ENCODE peak calls at places on chromosomes 1 and 21, in four cellular contexts. S is GM12878, V is HepG2, W is H1. C is an unnamed sample.

GRCh38 chr1:55262822-55263221 is 47.7 kb upstream of the USP24 start:
- DNase-seq in S (no peak), V (no peak), W (no peak), C (no peak)

GRCh38 chr1:231494439-231495110 is 33.9 kb upstream of the TSNAX start:
- DNase-seq in S (no peak), V (no peak), W (no peak), C (no peak)

GRCh38 chr1:178434899-178435298 is 61.9 kb downstream of the CLEC20A start:
- DNase-seq in S (no peak), V (no peak), W (no peak), C (no peak)

GRCh38 chr1:110067957-110068645 is 2.4 kb downstream of the ALX3 start:
- DNase-seq in S (no peak), V (no peak), W (peak; percentile 79), C (no peak)

GRCh38 chr1:61273167-61273705 is 190.9 kb downstream of the NFIA start:
- DNase-seq in S (no peak), V (no peak), W (no peak), C (no peak)

GRCh38 chr1:29687166-29687565 is 450.8 kb downstream of the PTPRU start:
- DNase-seq in S (no peak), V (no peak), W (no peak), C (no peak)

GRCh38 chr1:151145158-151146071 is 1.0 kb downstream of the SEMA6C start:
- DNase-seq in S (no peak), V (no peak), W (peak; percentile 77), C (no peak)

GRCh38 chr1:23246274-23246673 is 29.0 kb upstream of the HTR1D start:
- DNase-seq in S (no peak), V (no peak), W (no peak), C (no peak)

GRCh38 chr1:46456411-46456963 is 33.1 kb upstream of the DMBX1 start:
- DNase-seq in S (no peak), V (no peak), W (no peak), C (no peak)

GRCh38 chr1:166165661-166166399 is 971 bp downstream of the FAM78B start:
- DNase-seq in S (no peak), V (no peak), W (peak; percentile 66), C (no peak)

GRCh38 chr1:36522461-36523229 is 39.9 kb upstream of the CSF3R start:
- DNase-seq in S (no peak), V (no peak), W (no peak), C (no peak)

GRCh38 chr1:43302226-43302625 is 1.4 kb downstream of the TIE1 start:
- DNase-seq in S (no peak), V (no peak), W (no peak), C (no peak)

GRCh38 chr1:224503161-224504118 is 68.8 kb upstream of the WDR26 start:
- DNase-seq in S (peak; percentile 51), V (peak; percentile 38), W (peak; percentile 82), C (no peak)

DNA sequence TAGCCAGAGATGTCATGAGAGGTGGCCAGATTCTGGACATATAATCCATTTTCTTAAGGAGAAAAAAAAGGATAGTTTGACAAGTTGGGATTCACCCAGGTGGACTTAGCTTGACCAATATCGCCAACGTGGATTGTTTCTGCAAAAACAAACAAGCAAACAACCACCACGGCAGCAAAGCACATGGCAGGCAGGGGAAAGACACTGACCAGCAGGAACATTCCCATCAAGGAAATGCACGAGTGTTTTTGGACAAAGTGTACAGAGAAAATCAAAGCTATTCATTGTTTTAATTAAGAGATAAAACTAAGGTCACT is 9.1 kb upstream of the PLA2G2C start:
- DNase-seq in S (no peak), V (no peak), W (no peak), C (no peak)
- TF ChIP-seq SIN3A in S (no peak), V (no peak), W (no peak), C (no peak)

GRCh38 chr1:16425125-16426025 is 11.8 kb downstream of the SPATA21 start:
- DNase-seq in S (no peak), V (peak; percentile 31), W (no peak), C (no peak)

GRCh38 chr1:16421201-16421600 is 16.0 kb downstream of the SPATA21 start:
- DNase-seq in S (no peak), V (no peak), W (no peak), C (no peak)

GRCh38 chr1:16418823-16419425 is 18.3 kb downstream of the SPATA21 start:
- DNase-seq in S (no peak), V (no peak), W (no peak), C (no peak)

GRCh38 chr1:16422041-16422440 is 15.2 kb downstream of the SPATA21 start:
- DNase-seq in S (no peak), V (no peak), W (no peak), C (no peak)

GRCh38 chr1:16420719-16421118 is 16.5 kb downstream of the SPATA21 start:
- DNase-seq in S (peak; percentile 84), V (no peak), W (no peak), C (no peak)
- TF ChIP-seq SIN3A in S (no peak), V (no peak), W (no peak), C (no peak)

GRCh38 chr1:244662604-244663003 is 9.7 kb downstream of the DESI2 start:
- DNase-seq in S (no peak), V (no peak), W (no peak), C (no peak)
- TF ChIP-seq SIN3A in S (no peak), V (no peak), W (no peak), C (no peak)

GRCh38 chr1:169726851-169727250 is 7.0 kb downstream of the SELE start:
- DNase-seq in S (no peak), V (no peak), W (no peak), C (no peak)

GRCh38 chr1:169733924-169734323 is at the start of gene SELE:
- DNase-seq in S (no peak), V (no peak), W (no peak), C (no peak)

GRCh38 chr1:169729991-169730390 is 3.9 kb downstream of the SELE start:
- DNase-seq in S (no peak), V (no peak), W (no peak), C (no peak)

GRCh38 chr1:169727307-169727706 is 6.6 kb downstream of the SELE start:
- DNase-seq in S (no peak), V (peak; percentile 13), W (no peak), C (no peak)

GRCh38 chr1:169731446-169731845 is 2.4 kb downstream of the SELE start:
- DNase-seq in S (no peak), V (no peak), W (no peak), C (no peak)
- TF ChIP-seq SIN3A in S (no peak), V (no peak), W (no peak), C (no peak)

DNA sequence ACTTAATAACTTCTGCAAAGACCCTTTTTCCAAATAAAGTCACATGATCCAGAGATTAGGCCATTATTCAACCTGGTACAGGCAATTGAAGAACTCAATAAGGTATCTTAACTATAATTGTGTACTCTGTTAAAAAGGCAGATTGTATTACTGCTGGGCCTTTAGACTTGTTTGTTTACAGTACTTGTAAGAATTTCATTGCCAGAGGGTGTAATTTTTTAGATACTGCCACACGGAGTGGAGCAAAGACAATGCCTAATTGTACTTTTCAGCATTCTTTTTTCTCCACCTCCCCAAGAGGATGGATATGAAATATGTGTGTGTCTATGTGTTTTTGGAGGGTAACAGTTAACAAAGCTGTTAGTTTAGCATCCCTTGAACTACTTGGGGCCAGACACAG is 47.5 kb downstream of the HUNK start:
- DNase-seq in S (no peak), V (no peak), W (no peak), C (no peak)
- TF ChIP-seq SIN3A in S (no peak), V (no peak), W (no peak), C (no peak)

GRCh38 chr1:85611856-85612255 is 31.3 kb downstream of the CCN1 start:
- DNase-seq in S (no peak), V (peak; percentile 70), W (no peak), C (peak; percentile 57)
- TF ChIP-seq SIN3A in S (no peak), V (no peak), W (no peak), C (no peak)

DNA sequence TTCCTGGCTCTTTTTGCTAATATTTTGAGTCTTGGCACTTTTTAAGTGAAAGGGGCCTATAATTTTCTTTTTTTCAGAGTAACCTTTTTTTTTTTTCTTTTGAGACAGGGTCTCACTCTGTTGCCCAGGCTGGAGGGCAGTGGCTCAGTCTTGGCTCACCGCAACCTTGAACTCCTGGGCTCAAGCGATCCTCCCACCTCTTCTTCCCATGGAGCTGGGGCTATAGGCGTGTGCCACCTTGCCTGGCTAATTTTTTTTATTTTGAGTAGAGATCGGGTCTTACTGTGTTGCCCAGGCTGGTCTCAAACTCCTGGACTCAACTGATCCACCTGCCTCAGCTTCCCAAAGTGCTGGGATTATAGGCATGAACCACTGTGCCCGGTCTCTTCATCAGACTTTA is 102.8 kb downstream of the DHRS3 start:
- DNase-seq in S (no peak), V (no peak), W (no peak), C (no peak)
- TF ChIP-seq SIN3A in S (no peak), V (no peak), W (no peak), C (no peak)